ENCODE peak calls at places on chromosome 15, in four cellular contexts. One of them, this sample, is unnamed.

GRCh38 chr15:31216210-31216911 is 110.3 kb upstream of the KLF13 start:
- DNase-seq in K562: peak; percentile 43
- DNase-seq in GM12878: no peak
- DNase-seq in SK-N-SH: peak; percentile 88
- DNase-seq in this sample: peak; percentile 83

GRCh38 chr15:49809894-49810594 is 189.2 kb downstream of the DTWD1 start:
- DNase-seq in GM12878: no peak
- DNase-seq in K562: no peak
- DNase-seq in SK-N-SH: no peak
- DNase-seq in this sample: no peak

GRCh38 chr15:63042879-63043340 is 363 bp downstream of the TPM1 start:
- DNase-seq in K562: no peak
- DNase-seq in SK-N-SH: peak; percentile 64
- DNase-seq in GM12878: no peak
- DNase-seq in this sample: no peak

GRCh38 chr15:96366526-96366877 is 36.0 kb downstream of the NR2F2 start:
- DNase-seq in SK-N-SH: no peak
- DNase-seq in GM12878: no peak
- DNase-seq in K562: no peak
- DNase-seq in this sample: no peak

GRCh38 chr15:68885070-68885469 is 45.3 kb upstream of the SPESP1 start:
- DNase-seq in SK-N-SH: no peak
- DNase-seq in K562: no peak
- DNase-seq in GM12878: no peak
- DNase-seq in this sample: no peak

GRCh38 chr15:46848704-46849103 is 868.6 kb upstream of the SEMA6D start:
- DNase-seq in SK-N-SH: no peak
- DNase-seq in GM12878: no peak
- DNase-seq in K562: no peak
- DNase-seq in this sample: no peak

GRCh38 chr15:56939257-56939656 is 20.8 kb downstream of the TCF12 start:
- DNase-seq in K562: no peak
- DNase-seq in GM12878: no peak
- DNase-seq in SK-N-SH: no peak
- DNase-seq in this sample: no peak

GRCh38 chr15:75904241-75904631 is 558 bp downstream of the FBXO22 start:
- DNase-seq in K562: no peak
- DNase-seq in GM12878: no peak
- DNase-seq in SK-N-SH: peak; percentile 61
- DNase-seq in this sample: peak; percentile 43

GRCh38 chr15:88650556-88650955 is 11.7 kb downstream of the ISG20 start:
- DNase-seq in SK-N-SH: no peak
- DNase-seq in GM12878: no peak
- DNase-seq in K562: no peak
- DNase-seq in this sample: no peak

GRCh38 chr15:84953136-84953535 is 28.5 kb upstream of the PDE8A start:
- DNase-seq in SK-N-SH: no peak
- DNase-seq in K562: no peak
- DNase-seq in GM12878: no peak
- DNase-seq in this sample: no peak

GRCh38 chr15:81809543-81809942 is 236.3 kb downstream of the MEX3B start:
- DNase-seq in GM12878: no peak
- DNase-seq in SK-N-SH: peak; percentile 33
- DNase-seq in K562: peak; percentile 26
- DNase-seq in this sample: peak; percentile 21

GRCh38 chr15:80620931-80621330 is 74.2 kb upstream of the ABHD17C start:
- DNase-seq in GM12878: no peak
- DNase-seq in K562: no peak
- DNase-seq in SK-N-SH: no peak
- DNase-seq in this sample: no peak

GRCh38 chr15:81575436-81576123 is 201.6 kb upstream of the TMC3 start:
- DNase-seq in SK-N-SH: no peak
- DNase-seq in GM12878: no peak
- DNase-seq in K562: peak; percentile 8
- DNase-seq in this sample: no peak

GRCh38 chr15:61582092-61582491 is 353.0 kb upstream of the RORA start:
- DNase-seq in SK-N-SH: no peak
- DNase-seq in K562: no peak
- DNase-seq in GM12878: no peak
- DNase-seq in this sample: no peak

GRCh38 chr15:73794501-73795133 is 41.5 kb upstream of the INSYN1 start:
- DNase-seq in SK-N-SH: no peak
- DNase-seq in GM12878: no peak
- DNase-seq in K562: no peak
- DNase-seq in this sample: no peak

GRCh38 chr15:101657968-101658784 is 6.0 kb upstream of the TM2D3 start:
- DNase-seq in SK-N-SH: no peak
- DNase-seq in GM12878: no peak
- DNase-seq in K562: no peak
- DNase-seq in this sample: no peak

GRCh38 chr15:64099379-64099778 is 3.6 kb downstream of the SNX1 start:
- DNase-seq in K562: no peak
- DNase-seq in SK-N-SH: no peak
- DNase-seq in GM12878: no peak
- DNase-seq in this sample: no peak

GRCh38 chr15:70541511-70541910 is 221.8 kb downstream of the UACA start:
- DNase-seq in GM12878: no peak
- DNase-seq in SK-N-SH: no peak
- DNase-seq in K562: no peak
- DNase-seq in this sample: no peak

GRCh38 chr15:73704869-73705645 is 20.9 kb downstream of the CD276 start:
- DNase-seq in SK-N-SH: peak; percentile 86
- DNase-seq in K562: peak; percentile 81
- DNase-seq in GM12878: no peak
- DNase-seq in this sample: peak; percentile 47

GRCh38 chr15:66842710-66843441 is 140.8 kb downstream of the SMAD6 start:
- DNase-seq in SK-N-SH: peak; percentile 83
- DNase-seq in GM12878: no peak
- DNase-seq in K562: peak; percentile 78
- DNase-seq in this sample: peak; percentile 37

GRCh38 chr15:48061588-48061987 is 59.2 kb upstream of the SLC24A5 start:
- DNase-seq in K562: no peak
- DNase-seq in GM12878: no peak
- DNase-seq in SK-N-SH: no peak
- DNase-seq in this sample: peak; percentile 3

GRCh38 chr15:82552861-82553260 is 12.6 kb upstream of the RPS17 start:
- DNase-seq in SK-N-SH: no peak
- DNase-seq in GM12878: no peak
- DNase-seq in K562: no peak
- DNase-seq in this sample: no peak

GRCh38 chr15:45869034-45869668 is 234.3 kb downstream of the SQOR start:
- DNase-seq in K562: no peak
- DNase-seq in GM12878: no peak
- DNase-seq in SK-N-SH: no peak
- DNase-seq in this sample: no peak

GRCh38 chr15:51172190-51172589 is 77.5 kb upstream of the TNFAIP8L3 start:
- DNase-seq in GM12878: no peak
- DNase-seq in SK-N-SH: no peak
- DNase-seq in K562: no peak
- DNase-seq in this sample: no peak

GRCh38 chr15:51171578-51171932 is 76.8 kb upstream of the TNFAIP8L3 start:
- DNase-seq in SK-N-SH: no peak
- DNase-seq in GM12878: no peak
- DNase-seq in K562: no peak
- DNase-seq in this sample: no peak

GRCh38 chr15:51168700-51169099 is 74.0 kb upstream of the TNFAIP8L3 start:
- DNase-seq in K562: no peak
- DNase-seq in GM12878: no peak
- DNase-seq in SK-N-SH: no peak
- DNase-seq in this sample: no peak

DNA sequence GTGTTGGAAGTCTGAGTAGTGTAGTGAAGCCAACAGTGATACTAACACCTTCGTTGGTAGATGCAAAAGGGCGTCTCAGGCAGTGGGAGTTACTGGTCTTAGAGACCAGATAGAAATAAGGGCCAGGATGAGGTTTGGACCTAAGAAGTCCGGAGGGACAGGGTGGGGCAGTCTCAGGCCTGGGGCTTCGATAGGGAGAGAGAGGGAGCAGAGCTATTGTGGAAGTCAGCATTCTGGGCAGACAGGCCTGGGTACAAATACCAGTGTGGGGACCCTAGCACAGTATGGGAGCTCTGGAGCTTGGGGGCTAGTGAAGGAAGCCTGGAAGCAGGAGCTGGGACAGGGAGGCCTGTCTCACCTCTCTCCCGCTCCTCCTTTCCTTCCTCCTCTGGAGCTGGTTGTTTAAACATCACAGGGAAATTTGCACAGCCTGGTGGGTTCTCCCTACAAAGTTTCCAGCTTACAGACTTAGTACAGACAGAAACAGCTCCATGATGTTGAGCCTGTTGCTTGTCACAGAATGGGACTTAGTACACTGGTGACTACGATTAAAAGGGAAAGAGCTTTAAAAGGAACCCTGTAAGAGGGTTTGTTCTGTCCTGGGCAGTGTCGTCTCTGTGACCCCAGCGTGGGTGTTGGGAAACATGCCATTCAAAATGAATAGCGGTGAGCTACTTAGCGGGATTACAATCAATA is 76.3 kb upstream of the TNFAIP8L3 start:
- DNase-seq in K562: no peak
- DNase-seq in GM12878: no peak
- DNase-seq in SK-N-SH: no peak
- DNase-seq in this sample: no peak
- TF ChIP-seq TAF1 in K562: no peak
- TF ChIP-seq TAF1 in GM12878: no peak
- TF ChIP-seq TAF1 in SK-N-SH: no peak
- TF ChIP-seq TAF1 in this sample: no peak

GRCh38 chr15:29093696-29094343 is 175.8 kb downstream of the NSMCE3 start:
- DNase-seq in GM12878: no peak
- DNase-seq in SK-N-SH: no peak
- DNase-seq in K562: no peak
- DNase-seq in this sample: no peak
- TF ChIP-seq ZBTB33 in GM12878: no peak
- TF ChIP-seq ZBTB33 in SK-N-SH: no peak
- TF ChIP-seq ZBTB33 in K562: no peak
- TF ChIP-seq ZBTB33 in this sample: no peak

GRCh38 chr15:43238691-43239131 is 17.9 kb upstream of the EPB42 start:
- DNase-seq in SK-N-SH: no peak
- DNase-seq in K562: no peak
- DNase-seq in GM12878: no peak
- DNase-seq in this sample: peak; percentile 7
- TF ChIP-seq TAF1 in SK-N-SH: no peak
- TF ChIP-seq TAF1 in K562: no peak
- TF ChIP-seq TAF1 in GM12878: no peak
- TF ChIP-seq TAF1 in this sample: no peak

GRCh38 chr15:25693321-25694237 is 169.5 kb downstream of the ATP10A start:
- DNase-seq in SK-N-SH: peak; percentile 68
- DNase-seq in K562: peak; percentile 46
- DNase-seq in GM12878: no peak
- DNase-seq in this sample: peak; percentile 7
- TF ChIP-seq ZBTB33 in SK-N-SH: no peak
- TF ChIP-seq ZBTB33 in K562: no peak
- TF ChIP-seq ZBTB33 in GM12878: no peak
- TF ChIP-seq ZBTB33 in this sample: no peak

GRCh38 chr15:77506311-77507150 is 85.8 kb downstream of the HMG20A start:
- DNase-seq in GM12878: no peak
- DNase-seq in SK-N-SH: no peak
- DNase-seq in K562: peak; percentile 26
- DNase-seq in this sample: no peak
- TF ChIP-seq TAF1 in GM12878: no peak
- TF ChIP-seq TAF1 in SK-N-SH: no peak
- TF ChIP-seq TAF1 in K562: no peak
- TF ChIP-seq TAF1 in this sample: no peak

GRCh38 chr15:52422001-52422400 is 106.7 kb downstream of the MYO5A start:
- DNase-seq in GM12878: no peak
- DNase-seq in K562: no peak
- DNase-seq in SK-N-SH: no peak
- DNase-seq in this sample: no peak
- TF ChIP-seq ZBTB33 in GM12878: no peak
- TF ChIP-seq ZBTB33 in K562: no peak
- TF ChIP-seq ZBTB33 in SK-N-SH: no peak
- TF ChIP-seq ZBTB33 in this sample: no peak